ENCODE peak calls at places on chromosomes 12 and 14, in six cellular contexts. O is AG10803, P is fibroblast of the aortic adventitia, T is A549, K is osteoblast, H is GM10248. N is an unnamed sample.

GRCh38 chr14:81565441-81566290 is 32.0 kb upstream of the SEL1L start:
- DNase-seq in O (peak; percentile 8), P (peak; percentile 25), T (peak; percentile 21), K (peak; percentile 22), H (peak; percentile 36), N (peak; percentile 43)

GRCh38 chr12:30006021-30006420 is 222.3 kb upstream of the TMTC1 start:
- DNase-seq in O (no peak), P (no peak), T (no peak), K (no peak), H (no peak), N (no peak)

GRCh38 chr12:124745891-124746570 is 117.6 kb downstream of the SCARB1 start:
- DNase-seq in O (peak; percentile 97), P (peak; percentile 97), T (peak; percentile 91), K (peak; percentile 98), H (peak; percentile 52), N (peak; percentile 90)

GRCh38 chr12:25816637-25817036 is 141.8 kb upstream of the RASSF8 start:
- DNase-seq in O (no peak), P (no peak), T (no peak), K (no peak), H (no peak), N (no peak)

GRCh38 chr12:69988601-69989194 is 163.7 kb downstream of the MYRFL start:
- DNase-seq in O (peak; percentile 87), P (peak; percentile 91), T (no peak), K (no peak), H (no peak), N (peak; percentile 69)

GRCh38 chr12:100953217-100953616 is 158.6 kb downstream of the ANO4 start:
- DNase-seq in O (no peak), P (peak; percentile 18), T (no peak), K (no peak), H (no peak), N (peak; percentile 30)

GRCh38 chr12:87085286-87085685 is 829.1 kb upstream of the MGAT4C start:
- DNase-seq in O (no peak), P (no peak), T (no peak), K (no peak), H (no peak), N (no peak)

GRCh38 chr12:69524755-69525509 is 54.7 kb downstream of the FRS2 start:
- DNase-seq in O (no peak), P (no peak), T (no peak), K (peak; percentile 75), H (no peak), N (peak; percentile 45)

GRCh38 chr12:77032406-77032805 is 33.0 kb downstream of the E2F7 start:
- DNase-seq in O (peak; percentile 77), P (peak; percentile 16), T (no peak), K (peak; percentile 43), H (no peak), N (peak; percentile 25)

GRCh38 chr12:88393017-88393767 is 187.1 kb downstream of the KITLG start:
- DNase-seq in O (no peak), P (no peak), T (no peak), K (no peak), H (peak; percentile 22), N (peak; percentile 81)

GRCh38 chr12:89825591-89826449 is 117.2 kb upstream of the ATP2B1 start:
- DNase-seq in O (peak; percentile 12), P (peak; percentile 9), T (peak; percentile 64), K (peak; percentile 51), H (no peak), N (peak; percentile 39)

GRCh38 chr12:977163-977562 is 13.9 kb upstream of the ERC1 start:
- DNase-seq in O (no peak), P (no peak), T (no peak), K (no peak), H (no peak), N (no peak)

GRCh38 chr12:109573914-109574244 is 285 bp downstream of the MVK start:
- DNase-seq in O (no peak), P (no peak), T (no peak), K (no peak), H (no peak), N (no peak)

GRCh38 chr12:6226002-6226700 is 26.0 kb downstream of the CD9 start:
- DNase-seq in O (peak; percentile 61), P (peak; percentile 98), T (no peak), K (peak; percentile 91), H (no peak), N (peak; percentile 61)

GRCh38 chr14:88765130-88765529 is 27.6 kb downstream of the EML5 start:
- DNase-seq in O (no peak), P (peak; percentile 2), T (no peak), K (no peak), H (no peak), N (peak; percentile 70)

GRCh38 chr14:61620130-61620946 is 75.0 kb upstream of the HIF1A start:
- DNase-seq in O (peak; percentile 98), P (peak; percentile 99), T (no peak), K (peak; percentile 42), H (no peak), N (peak; percentile 97)

GRCh38 chr12:127125607-127126259 is 1141.2 kb upstream of the TMEM132C start:
- DNase-seq in O (peak; percentile 63), P (peak; percentile 72), T (peak; percentile 94), K (peak; percentile 51), H (no peak), N (peak; percentile 85)

GRCh38 chr14:75238728-75239455 is 39.7 kb upstream of the FOS start:
- DNase-seq in O (no peak), P (no peak), T (no peak), K (peak; percentile 26), H (no peak), N (no peak)

GRCh38 chr12:67366530-67367196 is 97.5 kb downstream of the CAND1 start:
- DNase-seq in O (peak; percentile 99), P (peak; percentile 96), T (no peak), K (no peak), H (no peak), N (peak; percentile 73)

GRCh38 chr12:109461846-109462766 is 15.0 kb downstream of the KCTD10 start:
- DNase-seq in O (peak; percentile 100), P (peak; percentile 97), T (peak; percentile 27), K (peak; percentile 91), H (no peak), N (peak; percentile 98)

GRCh38 chr12:129622566-129622965 is 281.3 kb downstream of the TMEM132D start:
- DNase-seq in O (no peak), P (no peak), T (no peak), K (no peak), H (no peak), N (no peak)

GRCh38 chr12:29991924-29992323 is 208.2 kb upstream of the TMTC1 start:
- DNase-seq in O (no peak), P (no peak), T (no peak), K (no peak), H (no peak), N (no peak)

GRCh38 chr12:131896080-131896810 is 1.8 kb downstream of the ULK1 start:
- DNase-seq in O (peak; percentile 89), P (peak; percentile 89), T (peak; percentile 95), K (peak; percentile 100), H (peak; percentile 86), N (peak; percentile 89)

GRCh38 chr12:118330421-118331018 is 42.2 kb downstream of the TAOK3 start:
- DNase-seq in O (peak; percentile 53), P (peak; percentile 64), T (no peak), K (peak; percentile 39), H (peak; percentile 33), N (peak; percentile 85)

GRCh38 chr14:59018978-59019377 is 169.5 kb upstream of the DAAM1 start:
- DNase-seq in O (no peak), P (no peak), T (no peak), K (no peak), H (no peak), N (peak; percentile 53)
- TF ChIP-seq CTCF in O (peak; percentile 35), P (peak; percentile 29), T (peak; percentile 22), K (peak; percentile 48), H (no peak), N (peak; percentile 76)

GRCh38 chr12:93896962-93897361 is 219.8 kb downstream of the CRADD start:
- DNase-seq in O (no peak), P (no peak), T (no peak), K (no peak), H (no peak), N (no peak)

GRCh38 chr12:93892431-93893210 is 215.4 kb downstream of the CRADD start:
- DNase-seq in O (no peak), P (peak; percentile 30), T (no peak), K (no peak), H (no peak), N (no peak)

GRCh38 chr12:93895096-93895460 is 217.9 kb downstream of the CRADD start:
- DNase-seq in O (peak; percentile 64), P (peak; percentile 74), T (no peak), K (no peak), H (no peak), N (peak; percentile 64)

GRCh38 chr12:93894391-93895095 is 217.4 kb downstream of the CRADD start:
- DNase-seq in O (peak; percentile 86), P (peak; percentile 93), T (no peak), K (peak; percentile 76), H (no peak), N (peak; percentile 70)

DNA sequence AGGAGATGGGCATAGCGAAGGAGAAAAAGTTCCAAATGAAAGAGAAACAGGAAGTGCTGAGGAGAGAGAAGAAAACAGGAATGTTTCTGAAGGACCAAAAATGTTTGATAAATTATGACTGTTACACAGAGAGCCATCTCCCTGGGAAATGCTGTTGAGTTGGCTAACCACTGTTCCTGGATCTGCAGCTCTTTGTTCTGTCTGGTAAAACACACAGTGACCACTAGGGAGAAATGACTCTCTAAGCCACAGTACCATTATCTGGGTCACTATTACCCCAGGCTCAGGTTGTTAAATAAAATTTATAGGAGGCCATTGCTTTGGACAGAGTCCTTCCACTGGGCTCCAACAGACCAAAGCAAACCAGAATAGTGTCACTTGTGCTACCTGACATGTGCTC is 219.3 kb downstream of the CRADD start:
- DNase-seq in O (peak; percentile 53), P (no peak), T (peak; percentile 16), K (peak; percentile 58), H (no peak), N (peak; percentile 19)
- TF ChIP-seq CTCF in O (peak; percentile 38), P (peak; percentile 20), T (no peak), K (peak; percentile 42), H (no peak), N (peak; percentile 32)

DNA sequence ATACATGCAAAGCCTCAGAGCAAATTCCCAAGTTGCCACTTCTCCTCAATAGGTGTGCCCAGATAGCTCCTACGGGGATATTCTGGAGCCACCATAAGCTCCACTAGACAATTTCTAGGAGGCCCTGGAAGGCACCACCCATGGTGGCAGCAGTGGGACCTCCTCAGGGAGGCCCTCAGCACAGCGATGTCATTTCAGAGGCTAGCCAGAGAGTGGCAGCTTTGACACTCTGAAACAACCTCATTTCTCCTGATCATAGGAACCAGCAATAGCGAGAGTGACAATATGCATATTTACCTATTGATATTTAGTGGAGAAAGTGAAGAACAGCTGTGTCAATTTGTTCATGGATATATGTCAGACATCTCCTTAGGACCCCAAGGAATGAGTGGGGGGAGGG is 612.3 kb downstream of the SOX5 start:
- DNase-seq in O (no peak), P (no peak), T (no peak), K (no peak), H (no peak), N (no peak)
- TF ChIP-seq CTCF in O (no peak), P (no peak), T (no peak), K (no peak), H (peak; percentile 0), N (no peak)

DNA sequence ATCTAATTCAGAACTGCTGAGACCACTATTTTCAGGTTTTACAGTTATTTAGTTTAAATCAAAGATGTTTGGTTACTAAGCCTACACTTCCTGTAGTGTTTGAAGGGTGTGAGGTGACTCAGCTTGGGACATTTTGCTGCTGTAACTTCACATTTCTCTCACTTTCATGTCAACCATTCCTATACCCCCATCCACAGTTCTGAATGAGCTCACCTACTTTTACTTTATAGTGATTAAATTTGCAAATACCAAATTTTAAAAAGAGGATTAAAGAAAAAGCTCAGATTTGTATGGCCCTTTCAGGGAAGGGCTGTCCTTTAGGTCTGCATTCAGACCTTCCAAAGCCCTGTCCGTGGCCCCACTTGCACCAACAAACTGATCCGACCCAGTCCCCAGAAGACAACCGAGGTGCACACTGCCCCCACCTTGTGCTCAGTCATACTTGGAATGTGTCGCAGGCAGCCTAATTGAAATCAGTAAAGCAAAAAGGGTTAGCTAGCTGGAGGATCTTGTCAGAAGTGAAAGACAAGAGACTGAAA is 174.4 kb downstream of the MON2 start:
- DNase-seq in O (peak; percentile 64), P (no peak), T (no peak), K (no peak), H (peak; percentile 69), N (peak; percentile 59)
- TF ChIP-seq CTCF in O (no peak), P (no peak), T (no peak), K (no peak), H (no peak), N (no peak)